ENCODE peak calls at places on chromosomes 13 and 19, in four cellular contexts. G is stomach, Z is astrocyte, I is HCT116. E is an unnamed sample.

GRCh38 chr19:11017275-11018035 is 56.6 kb downstream of the SMARCA4 start:
- DNase-seq in I (no peak), G (no peak), Z (no peak), E (no peak)

GRCh38 chr13:102399791-102400618 is 1.8 kb downstream of the FGF14 start:
- DNase-seq in Z (no peak), G (no peak), I (no peak), E (peak)

GRCh38 chr19:6125571-6125989 is 9.9 kb upstream of the ACSBG2 start:
- DNase-seq in G (peak), I (peak), Z (peak), E (no peak)

GRCh38 chr19:13190781-13191540 is 40.8 kb downstream of the IER2 start:
- DNase-seq in I (no peak), Z (no peak), G (peak), E (no peak)

GRCh38 chr13:32164622-32165268 is 133.2 kb downstream of the FRY start:
- DNase-seq in I (peak), G (no peak), Z (peak), E (no peak)

GRCh38 chr13:71624641-71625040 is 242.4 kb downstream of the DACH1 start:
- DNase-seq in G (no peak), I (no peak), Z (peak), E (no peak)

GRCh38 chr13:30889196-30889690 is 16.8 kb upstream of the MEDAG start:
- DNase-seq in I (no peak), Z (no peak), G (no peak), E (no peak)

GRCh38 chr13:26062853-26063444 is 11.1 kb upstream of the SHISA2 start:
- DNase-seq in G (peak), Z (peak), I (peak), E (no peak)

GRCh38 chr13:20902438-20903163 is at the start of gene XPO4:
- DNase-seq in Z (peak), G (peak), I (peak), E (peak)

GRCh38 chr19:55418185-55418584 is 10.6 kb upstream of the UBE2S start:
- DNase-seq in I (peak), Z (peak), G (peak), E (no peak)

DNA sequence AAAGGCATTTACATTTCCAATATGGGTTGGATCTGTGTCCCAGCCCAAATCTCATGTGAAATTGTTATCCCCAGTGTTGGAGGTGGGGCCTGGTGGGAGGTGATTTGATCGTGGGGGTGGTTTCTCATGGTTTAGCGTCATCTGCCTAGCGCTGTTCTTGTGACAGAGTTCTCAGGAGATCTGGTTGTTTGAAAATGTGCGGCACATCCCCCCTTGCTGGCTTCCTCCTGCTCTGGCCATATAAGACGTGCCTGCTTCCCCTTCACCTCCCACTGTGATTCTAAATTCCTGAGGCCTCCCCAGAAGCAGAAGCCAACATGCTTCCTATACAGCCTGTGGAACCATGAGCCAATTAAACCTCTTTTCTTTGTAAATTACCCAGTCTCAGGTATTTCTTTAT is 126.2 kb upstream of the FNDC3A start:
- DNase-seq in Z (no peak), G (no peak), I (no peak), E (no peak)
- H3K4me3 ChIP-seq in Z (no peak), G (no peak), I (no peak), E (no peak)

GRCh38 chr19:17305211-17305516 is 508 bp upstream of the MRPL34 start:
- DNase-seq in Z (no peak), I (no peak), G (no peak), E (no peak)
- H3K27ac ChIP-seq in Z (no peak), I (peak), G (peak), E (peak)

DNA sequence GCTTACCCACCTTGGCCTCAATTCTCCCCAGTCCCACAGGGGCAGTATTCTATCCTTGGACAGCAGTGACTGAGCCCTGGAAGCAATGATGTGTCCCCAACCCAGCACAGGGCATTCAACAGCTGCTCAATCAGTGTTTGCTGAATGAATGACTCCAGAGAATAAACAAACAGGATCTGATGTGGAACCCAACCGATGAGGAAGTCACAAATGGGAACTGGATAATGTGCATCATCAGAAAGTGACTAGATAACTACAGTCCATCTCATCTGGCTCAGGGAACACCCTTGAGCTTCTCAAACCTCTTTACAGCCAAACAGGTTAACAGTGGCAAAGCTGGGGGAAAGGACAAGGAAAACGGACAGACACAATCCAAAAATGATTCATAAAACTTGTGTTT is 8.2 kb downstream of the SLC25A30 start:
- DNase-seq in I (no peak), Z (no peak), G (no peak), E (no peak)
- TF ChIP-seq CTCF in I (no peak), Z (no peak), G (no peak), E (no peak)

GRCh38 chr13:113453962-113454361 is 674 bp upstream of the ADPRHL1 start:
- DNase-seq in G (no peak), Z (peak), I (no peak), E (no peak)

GRCh38 chr13:113448885-113449692 is 4.2 kb downstream of the ADPRHL1 start:
- DNase-seq in I (peak), G (peak), Z (no peak), E (peak)

GRCh38 chr13:113452942-113453901 is at the start of gene ADPRHL1:
- DNase-seq in I (no peak), Z (no peak), G (no peak), E (peak)

GRCh38 chr13:113449693-113450347 is 3.5 kb downstream of the ADPRHL1 start:
- DNase-seq in I (no peak), G (no peak), Z (no peak), E (no peak)

DNA sequence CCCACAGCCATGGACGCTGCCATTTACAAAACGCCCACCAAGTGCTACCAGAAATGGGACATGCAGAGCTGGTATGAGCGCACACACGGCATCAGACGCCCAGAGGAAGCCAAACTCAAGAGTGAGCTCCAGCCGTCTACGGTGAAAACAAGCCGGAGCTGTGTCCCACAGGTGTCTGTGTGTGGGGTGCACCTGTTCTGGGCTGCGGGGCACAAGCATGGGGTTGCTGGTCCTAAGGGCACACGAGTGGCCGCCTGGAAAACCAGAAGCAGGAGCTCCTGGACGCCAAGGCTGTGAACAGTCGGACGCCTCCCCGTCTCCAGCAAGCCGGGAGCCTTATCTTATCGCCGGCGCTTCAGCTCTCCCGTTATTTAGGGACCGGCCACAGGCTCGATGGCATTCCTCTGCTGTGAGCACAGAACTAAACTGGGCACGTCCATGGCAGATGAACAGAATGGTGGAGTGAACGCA is 1.3 kb downstream of the ADPRHL1 start:
- DNase-seq in I (no peak), Z (no peak), G (no peak), E (peak)
- H3K4me3 ChIP-seq in I (no peak), Z (no peak), G (no peak), E (no peak)

DNA sequence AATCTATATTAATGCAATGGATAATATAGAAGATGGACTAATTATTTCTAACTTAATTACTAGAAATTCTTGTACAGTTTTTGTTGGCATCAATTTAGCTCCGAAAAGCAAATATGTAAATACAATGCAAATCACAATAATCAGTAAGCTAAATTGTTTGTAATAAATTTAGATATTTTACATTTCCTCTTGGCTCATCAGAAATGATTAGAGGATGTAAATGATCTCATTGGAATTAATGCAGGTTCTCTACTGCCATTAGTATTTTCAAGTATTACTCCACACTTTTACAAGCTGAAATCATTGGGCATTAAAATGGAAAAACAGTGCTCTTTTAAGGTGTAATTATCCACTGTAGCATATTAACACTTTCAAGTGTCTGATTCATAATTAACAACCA is 741.8 kb upstream of the MIR17HG start:
- DNase-seq in Z (no peak), I (no peak), G (no peak), E (no peak)
- H3K27ac ChIP-seq in Z (no peak), I (no peak), G (no peak), E (no peak)

DNA sequence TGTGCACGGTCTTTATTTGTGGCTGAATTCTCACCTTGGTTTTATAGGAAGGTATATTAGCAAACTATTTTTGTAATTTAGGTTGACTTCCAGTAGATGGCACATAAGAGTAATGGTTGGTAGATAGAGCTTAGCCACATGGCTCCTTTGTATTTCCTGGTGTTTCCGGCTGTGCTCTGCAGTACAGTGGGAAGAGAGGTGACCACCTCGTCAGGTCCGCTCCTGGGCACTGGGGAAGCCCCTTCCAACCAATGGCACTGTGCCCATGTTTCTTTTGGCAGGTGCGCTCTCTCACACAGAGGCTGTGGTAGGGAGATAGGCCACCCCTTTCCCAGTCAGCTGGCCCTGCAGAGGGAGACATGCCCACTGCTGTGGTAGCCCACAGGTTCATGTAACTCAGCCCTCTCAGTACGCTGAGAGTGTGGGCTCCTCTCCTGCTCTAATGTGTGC is 74.3 kb upstream of the ATP12A start:
- DNase-seq in I (peak), G (no peak), Z (no peak), E (no peak)
- TF ChIP-seq CTCF in I (peak), G (peak), Z (no peak), E (peak)